ENCODE peak calls at places on chromosomes 13 and 19, in ten cellular contexts. One of them, this sample, is unnamed.

GRCh38 chr13:66640231-66640630 is 589.9 kb downstream of the PCDH9 start:
- DNase-seq in A549: no peak
- DNase-seq in tibial nerve: no peak
- DNase-seq in heart left ventricle: no peak
- DNase-seq in H1: no peak
- DNase-seq in IMR-90: no peak
- DNase-seq in GM12878: no peak
- DNase-seq in thyroid gland: no peak
- DNase-seq in testis: no peak
- DNase-seq in uterus: no peak
- DNase-seq in this sample: no peak

GRCh38 chr19:53868892-53869804 is 1.5 kb downstream of the MYADM start:
- DNase-seq in A549: peak; percentile 91
- DNase-seq in tibial nerve: peak; percentile 70
- DNase-seq in heart left ventricle: peak; percentile 95
- DNase-seq in H1: peak; percentile 92
- DNase-seq in IMR-90: peak; percentile 84
- DNase-seq in GM12878: no peak
- DNase-seq in thyroid gland: peak; percentile 86
- DNase-seq in testis: peak; percentile 86
- DNase-seq in uterus: peak; percentile 92
- DNase-seq in this sample: peak; percentile 94

GRCh38 chr13:43020794-43021193 is 2.6 kb upstream of the DNAJC15 start:
- DNase-seq in A549: no peak
- DNase-seq in tibial nerve: no peak
- DNase-seq in heart left ventricle: no peak
- DNase-seq in H1: no peak
- DNase-seq in IMR-90: no peak
- DNase-seq in GM12878: no peak
- DNase-seq in thyroid gland: no peak
- DNase-seq in testis: no peak
- DNase-seq in uterus: no peak
- DNase-seq in this sample: no peak

GRCh38 chr13:98484289-98485219 is 92.4 kb downstream of the STK24 start:
- DNase-seq in A549: peak; percentile 96
- DNase-seq in tibial nerve: peak; percentile 50
- DNase-seq in heart left ventricle: peak; percentile 80
- DNase-seq in H1: peak; percentile 73
- DNase-seq in IMR-90: peak; percentile 95
- DNase-seq in GM12878: no peak
- DNase-seq in thyroid gland: peak; percentile 93
- DNase-seq in testis: peak; percentile 53
- DNase-seq in uterus: peak; percentile 77
- DNase-seq in this sample: peak; percentile 58

GRCh38 chr19:31270897-31271568 is 78.2 kb downstream of the TSHZ3 start:
- DNase-seq in A549: no peak
- DNase-seq in tibial nerve: no peak
- DNase-seq in heart left ventricle: no peak
- DNase-seq in H1: no peak
- DNase-seq in IMR-90: peak; percentile 58
- DNase-seq in GM12878: no peak
- DNase-seq in thyroid gland: no peak
- DNase-seq in testis: no peak
- DNase-seq in uterus: peak; percentile 59
- DNase-seq in this sample: peak; percentile 41

GRCh38 chr13:109389892-109390345 is 396.5 kb downstream of the IRS2 start:
- DNase-seq in A549: no peak
- DNase-seq in tibial nerve: no peak
- DNase-seq in heart left ventricle: no peak
- DNase-seq in H1: no peak
- DNase-seq in IMR-90: peak; percentile 25
- DNase-seq in GM12878: no peak
- DNase-seq in thyroid gland: no peak
- DNase-seq in testis: no peak
- DNase-seq in uterus: no peak
- DNase-seq in this sample: no peak

GRCh38 chr19:13585512-13585911 is 79.2 kb upstream of the CACNA1A start:
- DNase-seq in A549: no peak
- DNase-seq in tibial nerve: no peak
- DNase-seq in heart left ventricle: no peak
- DNase-seq in H1: no peak
- DNase-seq in IMR-90: no peak
- DNase-seq in GM12878: no peak
- DNase-seq in thyroid gland: no peak
- DNase-seq in testis: no peak
- DNase-seq in uterus: no peak
- DNase-seq in this sample: no peak

GRCh38 chr13:103539265-103539664 is 473.0 kb upstream of the SLC10A2 start:
- DNase-seq in A549: no peak
- DNase-seq in tibial nerve: no peak
- DNase-seq in heart left ventricle: no peak
- DNase-seq in H1: no peak
- DNase-seq in IMR-90: no peak
- DNase-seq in GM12878: no peak
- DNase-seq in thyroid gland: peak; percentile 4
- DNase-seq in testis: no peak
- DNase-seq in uterus: no peak
- DNase-seq in this sample: no peak

GRCh38 chr19:55197531-55197930 is 11.8 kb downstream of the PTPRH start:
- DNase-seq in A549: peak; percentile 63
- DNase-seq in tibial nerve: no peak
- DNase-seq in heart left ventricle: no peak
- DNase-seq in H1: no peak
- DNase-seq in IMR-90: no peak
- DNase-seq in GM12878: no peak
- DNase-seq in thyroid gland: no peak
- DNase-seq in testis: no peak
- DNase-seq in uterus: no peak
- DNase-seq in this sample: no peak

GRCh38 chr19:7177926-7178325 is 108.4 kb downstream of the ZNF557 start:
- DNase-seq in A549: no peak
- DNase-seq in tibial nerve: no peak
- DNase-seq in heart left ventricle: no peak
- DNase-seq in H1: no peak
- DNase-seq in IMR-90: peak; percentile 50
- DNase-seq in GM12878: no peak
- DNase-seq in thyroid gland: no peak
- DNase-seq in testis: no peak
- DNase-seq in uterus: peak; percentile 73
- DNase-seq in this sample: no peak

GRCh38 chr13:27953671-27954405 is 15.3 kb downstream of the CDX2 start:
- DNase-seq in A549: peak; percentile 82
- DNase-seq in tibial nerve: peak; percentile 48
- DNase-seq in heart left ventricle: peak; percentile 64
- DNase-seq in H1: peak; percentile 95
- DNase-seq in IMR-90: peak; percentile 55
- DNase-seq in GM12878: no peak
- DNase-seq in thyroid gland: peak; percentile 67
- DNase-seq in testis: peak; percentile 85
- DNase-seq in uterus: peak; percentile 23
- DNase-seq in this sample: peak; percentile 59

GRCh38 chr13:28820099-28821051 is at the start of gene MTUS2:
- DNase-seq in A549: no peak
- DNase-seq in tibial nerve: no peak
- DNase-seq in heart left ventricle: no peak
- DNase-seq in H1: peak; percentile 77
- DNase-seq in IMR-90: no peak
- DNase-seq in GM12878: no peak
- DNase-seq in thyroid gland: peak; percentile 25
- DNase-seq in testis: peak; percentile 36
- DNase-seq in uterus: no peak
- DNase-seq in this sample: no peak

GRCh38 chr13:113838711-113839201 is 25.1 kb downstream of the GAS6 start:
- DNase-seq in A549: no peak
- DNase-seq in tibial nerve: no peak
- DNase-seq in heart left ventricle: no peak
- DNase-seq in H1: no peak
- DNase-seq in IMR-90: no peak
- DNase-seq in GM12878: no peak
- DNase-seq in thyroid gland: no peak
- DNase-seq in testis: no peak
- DNase-seq in uterus: no peak
- DNase-seq in this sample: no peak

GRCh38 chr19:33292595-33293254 is 9.6 kb downstream of the CEBPA start:
- DNase-seq in A549: peak; percentile 41
- DNase-seq in tibial nerve: no peak
- DNase-seq in heart left ventricle: peak; percentile 61
- DNase-seq in H1: no peak
- DNase-seq in IMR-90: no peak
- DNase-seq in GM12878: no peak
- DNase-seq in thyroid gland: peak; percentile 70
- DNase-seq in testis: no peak
- DNase-seq in uterus: no peak
- DNase-seq in this sample: no peak

GRCh38 chr19:41297628-41298326 is 12.2 kb upstream of the CCDC97 start:
- DNase-seq in A549: no peak
- DNase-seq in tibial nerve: no peak
- DNase-seq in heart left ventricle: peak; percentile 72
- DNase-seq in H1: no peak
- DNase-seq in IMR-90: no peak
- DNase-seq in GM12878: peak; percentile 64
- DNase-seq in thyroid gland: no peak
- DNase-seq in testis: no peak
- DNase-seq in uterus: no peak
- DNase-seq in this sample: no peak
- H3K27ac ChIP-seq in A549: no peak overlapping the region
- H3K27ac ChIP-seq in tibial nerve: peak overlapping the region; percentile 58
- H3K27ac ChIP-seq in heart left ventricle: peak overlapping the region; percentile 88
- H3K27ac ChIP-seq in H1: no peak overlapping the region
- H3K27ac ChIP-seq in IMR-90: no peak overlapping the region
- H3K27ac ChIP-seq in GM12878: peak overlapping the region; percentile 95
- H3K27ac ChIP-seq in thyroid gland: peak overlapping the region; percentile 63
- H3K27ac ChIP-seq in testis: peak overlapping the region; percentile 81
- H3K27ac ChIP-seq in uterus: peak overlapping the region; percentile 69
- H3K27ac ChIP-seq in this sample: peak overlapping the region; percentile 21

DNA sequence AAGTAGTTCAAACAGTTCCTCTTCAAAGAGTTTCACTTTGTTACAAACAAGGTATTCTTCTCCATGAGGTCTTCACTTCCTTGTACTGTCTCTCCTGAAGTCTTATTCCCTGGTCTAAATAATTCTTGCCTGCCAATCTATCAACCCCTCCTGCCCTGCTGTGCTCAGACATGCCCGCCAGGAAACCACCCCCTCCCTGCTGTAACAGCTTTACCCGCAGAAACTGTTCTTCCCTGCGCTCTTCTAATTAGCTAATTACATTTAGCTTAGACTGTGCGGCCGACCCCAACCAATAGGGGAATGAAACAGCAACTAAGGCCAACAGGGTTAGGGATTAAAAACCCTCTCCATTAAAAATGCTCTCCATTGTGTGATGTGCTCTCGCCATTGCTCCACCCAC is 46.7 kb downstream of the ZNF846 start:
- DNase-seq in A549: no peak
- DNase-seq in tibial nerve: no peak
- DNase-seq in heart left ventricle: no peak
- DNase-seq in H1: no peak
- DNase-seq in IMR-90: no peak
- DNase-seq in GM12878: peak; percentile 1
- DNase-seq in thyroid gland: no peak
- DNase-seq in testis: no peak
- DNase-seq in uterus: no peak
- DNase-seq in this sample: no peak
- H3K4me3 ChIP-seq in A549: no peak overlapping the region
- H3K4me3 ChIP-seq in tibial nerve: no peak overlapping the region
- H3K4me3 ChIP-seq in heart left ventricle: no peak overlapping the region
- H3K4me3 ChIP-seq in H1: no peak overlapping the region
- H3K4me3 ChIP-seq in IMR-90: no peak overlapping the region
- H3K4me3 ChIP-seq in GM12878: no peak overlapping the region
- H3K4me3 ChIP-seq in thyroid gland: no peak overlapping the region
- H3K4me3 ChIP-seq in testis: no peak overlapping the region
- H3K4me3 ChIP-seq in uterus: no peak overlapping the region
- H3K4me3 ChIP-seq in this sample: no peak overlapping the region

DNA sequence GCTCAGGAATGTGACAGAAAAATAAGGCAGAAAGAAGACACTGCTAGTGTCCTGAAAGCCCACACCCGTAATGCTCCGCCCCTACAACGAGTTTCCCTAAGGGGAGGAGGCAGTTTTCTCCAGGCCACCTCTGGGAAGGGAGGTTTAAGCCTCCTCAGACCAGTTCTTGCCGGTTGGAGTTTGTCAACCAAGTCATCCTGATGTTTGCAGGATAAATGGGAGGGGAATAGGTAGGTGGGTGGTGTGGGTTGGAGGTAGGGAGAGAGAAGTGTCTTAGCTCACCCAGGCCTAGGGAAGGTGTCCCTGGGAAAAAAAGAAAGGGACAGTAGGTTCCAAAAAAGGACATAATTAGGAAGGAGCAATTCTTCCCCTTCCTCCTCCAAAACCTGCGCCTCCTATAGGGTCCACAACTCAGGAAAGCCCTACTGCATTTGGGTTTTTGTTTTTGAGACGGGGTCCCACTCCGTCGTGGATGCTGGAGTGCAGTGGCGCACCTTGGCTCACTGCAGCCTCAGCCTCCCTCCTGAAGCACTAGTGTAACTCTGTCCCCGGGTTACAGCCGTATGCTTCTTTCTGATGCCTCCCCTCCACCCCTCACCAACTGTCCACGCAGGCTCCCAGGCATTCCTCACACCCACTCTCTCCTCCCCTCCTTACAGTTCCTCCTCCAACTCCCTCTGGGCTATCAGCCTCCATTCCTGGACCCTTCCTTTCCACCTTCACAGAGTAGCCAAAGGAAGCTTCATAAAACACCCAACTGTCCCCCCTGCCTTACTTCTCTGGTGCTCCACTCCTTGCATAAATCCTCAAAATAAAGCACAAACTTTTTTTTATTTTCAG is 2.0 kb upstream of the SERTAD3 start:
- DNase-seq in A549: peak; percentile 73
- DNase-seq in tibial nerve: no peak
- DNase-seq in heart left ventricle: no peak
- DNase-seq in H1: peak; percentile 50
- DNase-seq in IMR-90: no peak
- DNase-seq in GM12878: no peak
- DNase-seq in thyroid gland: peak; percentile 65
- DNase-seq in testis: no peak
- DNase-seq in uterus: no peak
- DNase-seq in this sample: no peak
- TF ChIP-seq POLR2A in A549: no peak
- TF ChIP-seq POLR2A in tibial nerve: no peak
- TF ChIP-seq POLR2A in heart left ventricle: no peak
- TF ChIP-seq POLR2A in H1: no peak
- TF ChIP-seq POLR2A in IMR-90: no peak
- TF ChIP-seq POLR2A in GM12878: no peak
- TF ChIP-seq POLR2A in thyroid gland: no peak
- TF ChIP-seq POLR2A in testis: no peak
- TF ChIP-seq POLR2A in uterus: no peak
- TF ChIP-seq POLR2A in this sample: no peak

DNA sequence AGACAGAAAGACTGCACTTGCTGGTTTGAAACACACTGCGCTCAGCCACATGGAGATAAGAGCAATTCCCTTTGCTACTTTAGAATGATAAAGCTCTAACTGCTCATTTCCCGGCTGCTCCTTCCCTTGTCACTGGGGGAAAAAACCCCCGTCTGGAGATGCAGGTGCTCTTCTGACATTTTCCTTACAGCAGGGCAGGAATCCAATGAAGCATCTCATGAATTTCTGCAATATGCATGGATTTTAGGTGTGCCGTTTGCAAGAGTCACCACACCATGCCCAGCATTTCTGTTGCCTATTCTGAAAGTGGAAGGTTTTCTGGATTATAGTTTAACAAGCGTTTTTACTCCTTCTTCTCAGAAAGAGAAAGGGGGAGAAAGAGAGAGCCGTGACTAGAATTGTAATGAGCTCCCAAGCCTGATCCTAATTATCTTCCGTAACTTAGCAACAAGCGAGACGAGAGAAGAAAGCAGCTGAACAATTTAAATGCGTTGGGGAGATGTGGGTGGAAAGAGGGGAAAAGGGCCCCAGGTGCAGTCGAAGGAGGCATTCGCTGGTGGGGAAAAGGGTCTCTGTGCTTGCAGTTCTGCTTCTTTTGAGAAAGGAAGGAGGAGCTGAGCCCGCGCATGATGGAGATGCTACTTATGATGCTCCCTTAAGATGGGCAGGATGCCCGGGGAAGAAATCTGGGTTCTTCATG is 76.6 kb upstream of the SPATA13 start:
- DNase-seq in A549: no peak
- DNase-seq in tibial nerve: no peak
- DNase-seq in heart left ventricle: no peak
- DNase-seq in H1: no peak
- DNase-seq in IMR-90: no peak
- DNase-seq in GM12878: no peak
- DNase-seq in thyroid gland: no peak
- DNase-seq in testis: peak; percentile 43
- DNase-seq in uterus: no peak
- DNase-seq in this sample: no peak
- H3K27ac ChIP-seq in A549: no peak overlapping the region
- H3K27ac ChIP-seq in tibial nerve: no peak overlapping the region
- H3K27ac ChIP-seq in heart left ventricle: no peak overlapping the region
- H3K27ac ChIP-seq in H1: no peak overlapping the region
- H3K27ac ChIP-seq in IMR-90: no peak overlapping the region
- H3K27ac ChIP-seq in GM12878: no peak overlapping the region
- H3K27ac ChIP-seq in thyroid gland: no peak overlapping the region
- H3K27ac ChIP-seq in testis: no peak overlapping the region
- H3K27ac ChIP-seq in uterus: no peak overlapping the region
- H3K27ac ChIP-seq in this sample: no peak overlapping the region

This sample was measured in ovary.